ENCODE peak calls at places on chromosomes 16 and 17, in seven cellular contexts. One of them, this sample, is unnamed.

GRCh38 chr16:88339926-88340754 is 42.6 kb upstream of the ZNF469 start:
- DNase-seq in EL: no peak
- DNase-seq in renal cortical epithelial cell: no peak
- DNase-seq in omental fat pad: no peak
- DNase-seq in NCI-H1436: no peak
- DNase-seq in ACHN: no peak
- DNase-seq in spleen: no peak
- DNase-seq in this sample: no peak

GRCh38 chr17:42378597-42379594 is 9.3 kb downstream of the STAT3 start:
- DNase-seq in NCI-H1436: no peak
- DNase-seq in omental fat pad: no peak
- DNase-seq in EL: no peak
- DNase-seq in ACHN: peak
- DNase-seq in renal cortical epithelial cell: peak
- DNase-seq in spleen: no peak
- DNase-seq in this sample: no peak

GRCh38 chr17:67615011-67615561 is 102.7 kb upstream of the NOL11 start:
- DNase-seq in NCI-H1436: no peak
- DNase-seq in ACHN: no peak
- DNase-seq in EL: no peak
- DNase-seq in spleen: no peak
- DNase-seq in renal cortical epithelial cell: no peak
- DNase-seq in omental fat pad: no peak
- DNase-seq in this sample: no peak

GRCh38 chr16:17396762-17397498 is 73.8 kb downstream of the XYLT1 start:
- DNase-seq in ACHN: no peak
- DNase-seq in spleen: no peak
- DNase-seq in NCI-H1436: peak
- DNase-seq in omental fat pad: no peak
- DNase-seq in EL: no peak
- DNase-seq in renal cortical epithelial cell: no peak
- DNase-seq in this sample: no peak

GRCh38 chr17:28030386-28030785 is 12.1 kb upstream of the NLK start:
- DNase-seq in EL: no peak
- DNase-seq in renal cortical epithelial cell: no peak
- DNase-seq in omental fat pad: no peak
- DNase-seq in ACHN: no peak
- DNase-seq in NCI-H1436: peak
- DNase-seq in spleen: no peak
- DNase-seq in this sample: no peak

GRCh38 chr16:89111263-89111662 is 17.6 kb downstream of the ACSF3 start:
- DNase-seq in omental fat pad: no peak
- DNase-seq in spleen: peak
- DNase-seq in renal cortical epithelial cell: no peak
- DNase-seq in EL: no peak
- DNase-seq in ACHN: no peak
- DNase-seq in NCI-H1436: no peak
- DNase-seq in this sample: no peak

GRCh38 chr17:73431401-73432205 is 119.8 kb upstream of the CDC42EP4 start:
- DNase-seq in spleen: peak
- DNase-seq in ACHN: no peak
- DNase-seq in NCI-H1436: no peak
- DNase-seq in EL: no peak
- DNase-seq in renal cortical epithelial cell: no peak
- DNase-seq in omental fat pad: no peak
- DNase-seq in this sample: no peak

GRCh38 chr16:52906271-52906670 is 146.4 kb downstream of the CHD9NB start:
- DNase-seq in NCI-H1436: no peak
- DNase-seq in ACHN: no peak
- DNase-seq in omental fat pad: no peak
- DNase-seq in renal cortical epithelial cell: peak
- DNase-seq in spleen: no peak
- DNase-seq in EL: no peak
- DNase-seq in this sample: no peak

GRCh38 chr17:46159686-46160085 is 33.5 kb downstream of the KANSL1 start:
- DNase-seq in omental fat pad: no peak
- DNase-seq in ACHN: no peak
- DNase-seq in renal cortical epithelial cell: peak
- DNase-seq in EL: peak
- DNase-seq in NCI-H1436: no peak
- DNase-seq in spleen: no peak
- DNase-seq in this sample: no peak

GRCh38 chr17:79942591-79943353 is 92.9 kb downstream of the TBC1D16 start:
- DNase-seq in EL: peak
- DNase-seq in NCI-H1436: no peak
- DNase-seq in omental fat pad: peak
- DNase-seq in renal cortical epithelial cell: peak
- DNase-seq in spleen: peak
- DNase-seq in ACHN: peak
- DNase-seq in this sample: peak

GRCh38 chr17:74493381-74493833 is 27.0 kb downstream of the CD300A start:
- DNase-seq in omental fat pad: peak
- DNase-seq in spleen: peak
- DNase-seq in renal cortical epithelial cell: peak
- DNase-seq in ACHN: peak
- DNase-seq in NCI-H1436: peak
- DNase-seq in EL: peak
- DNase-seq in this sample: peak

GRCh38 chr16:82753821-82754220 is 127.1 kb downstream of the CDH13 start:
- DNase-seq in EL: peak
- DNase-seq in omental fat pad: no peak
- DNase-seq in renal cortical epithelial cell: peak
- DNase-seq in spleen: no peak
- DNase-seq in NCI-H1436: no peak
- DNase-seq in ACHN: no peak
- DNase-seq in this sample: no peak

GRCh38 chr17:55527520-55528118 is 16.4 kb upstream of the SMIM36 start:
- DNase-seq in ACHN: peak
- DNase-seq in EL: peak
- DNase-seq in renal cortical epithelial cell: peak
- DNase-seq in NCI-H1436: no peak
- DNase-seq in spleen: no peak
- DNase-seq in omental fat pad: no peak
- DNase-seq in this sample: no peak

GRCh38 chr17:81523139-81524062 is 4.8 kb upstream of the FSCN2 start:
- DNase-seq in EL: no peak
- DNase-seq in NCI-H1436: no peak
- DNase-seq in renal cortical epithelial cell: peak
- DNase-seq in spleen: no peak
- DNase-seq in omental fat pad: no peak
- DNase-seq in ACHN: peak
- DNase-seq in this sample: peak

GRCh38 chr16:31713945-31714898 is 159.4 kb upstream of the ZNF267 start:
- DNase-seq in omental fat pad: no peak
- DNase-seq in EL: peak
- DNase-seq in ACHN: peak
- DNase-seq in NCI-H1436: no peak
- DNase-seq in renal cortical epithelial cell: no peak
- DNase-seq in spleen: no peak
- DNase-seq in this sample: no peak

GRCh38 chr16:88727871-88728270 is 21.6 kb downstream of the CTU2 start:
- DNase-seq in renal cortical epithelial cell: no peak
- DNase-seq in spleen: no peak
- DNase-seq in NCI-H1436: no peak
- DNase-seq in ACHN: no peak
- DNase-seq in EL: no peak
- DNase-seq in omental fat pad: no peak
- DNase-seq in this sample: peak

GRCh38 chr16:72172105-72173034 is at the start of gene PMFBP1:
- DNase-seq in EL: peak
- DNase-seq in ACHN: peak
- DNase-seq in spleen: no peak
- DNase-seq in renal cortical epithelial cell: peak
- DNase-seq in NCI-H1436: no peak
- DNase-seq in omental fat pad: no peak
- DNase-seq in this sample: no peak

GRCh38 chr17:5665164-5665563 is 80.9 kb upstream of the NLRP1 start:
- DNase-seq in spleen: no peak
- DNase-seq in renal cortical epithelial cell: no peak
- DNase-seq in EL: no peak
- DNase-seq in omental fat pad: no peak
- DNase-seq in NCI-H1436: no peak
- DNase-seq in ACHN: no peak
- DNase-seq in this sample: no peak

GRCh38 chr16:51755039-51755501 is 604.0 kb upstream of the SALL1 start:
- DNase-seq in ACHN: no peak
- DNase-seq in NCI-H1436: no peak
- DNase-seq in spleen: no peak
- DNase-seq in omental fat pad: no peak
- DNase-seq in renal cortical epithelial cell: peak
- DNase-seq in EL: no peak
- DNase-seq in this sample: no peak

GRCh38 chr17:36142806-36143205 is 33.6 kb downstream of the TBC1D3B start:
- DNase-seq in omental fat pad: no peak
- DNase-seq in EL: no peak
- DNase-seq in spleen: no peak
- DNase-seq in ACHN: no peak
- DNase-seq in NCI-H1436: no peak
- DNase-seq in renal cortical epithelial cell: no peak
- DNase-seq in this sample: no peak

GRCh38 chr16:3780570-3780969 is 63.2 kb upstream of the TRAP1 start:
- DNase-seq in omental fat pad: no peak
- DNase-seq in NCI-H1436: no peak
- DNase-seq in spleen: no peak
- DNase-seq in EL: peak
- DNase-seq in ACHN: peak
- DNase-seq in renal cortical epithelial cell: peak
- DNase-seq in this sample: no peak

GRCh38 chr16:88287219-88287618 is 95.5 kb upstream of the ZNF469 start:
- DNase-seq in spleen: no peak
- DNase-seq in omental fat pad: no peak
- DNase-seq in NCI-H1436: peak
- DNase-seq in renal cortical epithelial cell: no peak
- DNase-seq in EL: peak
- DNase-seq in ACHN: peak
- DNase-seq in this sample: no peak

GRCh38 chr17:74870512-74870911 is 2.3 kb downstream of the FDXR start:
- DNase-seq in omental fat pad: peak
- DNase-seq in NCI-H1436: no peak
- DNase-seq in renal cortical epithelial cell: no peak
- DNase-seq in EL: peak
- DNase-seq in spleen: no peak
- DNase-seq in ACHN: peak
- DNase-seq in this sample: peak

This sample was measured in Right ventricle myocardium inferior.